ENCODE peak calls at places on chromosomes 1 and 21, in eight cellular contexts. L is suprapubic skin, P is gastrocnemius medialis, B is tibial nerve, H is ovary, Y is stomach, T is A549, F is IMR-90. M is an unnamed sample.

GRCh38 chr1:26315874-26316850 is 1.6 kb upstream of the CD52 start:
- DNase-seq in L (no peak), P (no peak), B (no peak), H (no peak), Y (no peak), T (no peak), F (no peak), M (no peak)

GRCh38 chr1:15838721-15839120 is 8.8 kb upstream of the SPEN start:
- DNase-seq in L (no peak), P (no peak), B (no peak), H (no peak), Y (no peak), T (no peak), F (no peak), M (no peak)

GRCh38 chr1:180311011-180311730 is 81.1 kb downstream of the LHX4 start:
- DNase-seq in L (no peak), P (no peak), B (no peak), H (no peak), Y (no peak), T (no peak), F (peak), M (no peak)

GRCh38 chr21:42112857-42113256 is 41.7 kb downstream of the UMODL1 start:
- DNase-seq in L (no peak), P (no peak), B (no peak), H (no peak), Y (no peak), T (no peak), F (peak), M (no peak)

GRCh38 chr1:95096218-95096841 is 20.8 kb upstream of the TLCD4 start:
- DNase-seq in L (no peak), P (no peak), B (no peak), H (no peak), Y (no peak), T (no peak), F (peak), M (no peak)

GRCh38 chr1:151501474-151501873 is 9.7 kb upstream of the CGN start:
- DNase-seq in L (no peak), P (no peak), B (no peak), H (no peak), Y (no peak), T (peak), F (no peak), M (no peak)

GRCh38 chr1:226738421-226738994 is 574 bp downstream of the ITPKB start:
- DNase-seq in L (no peak), P (peak), B (no peak), H (peak), Y (peak), T (no peak), F (peak), M (no peak)

GRCh38 chr1:234315091-234315541 is 58.1 kb upstream of the COA6 start:
- DNase-seq in L (no peak), P (no peak), B (no peak), H (no peak), Y (no peak), T (no peak), F (peak), M (no peak)

GRCh38 chr1:65792671-65793358 is at the start of gene PDE4B:
- DNase-seq in L (peak), P (no peak), B (no peak), H (no peak), Y (no peak), T (no peak), F (peak), M (no peak)

GRCh38 chr1:227059076-227059475 is 119.0 kb downstream of the COQ8A start:
- DNase-seq in L (no peak), P (no peak), B (no peak), H (no peak), Y (no peak), T (no peak), F (no peak), M (no peak)

GRCh38 chr1:74952786-74953185 is 181.4 kb upstream of the LHX8 start:
- DNase-seq in L (no peak), P (no peak), B (no peak), H (no peak), Y (no peak), T (no peak), F (no peak), M (no peak)

GRCh38 chr21:28485301-28486022 is 507.2 kb downstream of the LTN1 start:
- DNase-seq in L (no peak), P (no peak), B (no peak), H (no peak), Y (no peak), T (no peak), F (peak), M (no peak)

GRCh38 chr1:209416660-209417059 is 166.9 kb upstream of the CAMK1G start:
- DNase-seq in L (no peak), P (no peak), B (no peak), H (no peak), Y (no peak), T (no peak), F (no peak), M (no peak)

GRCh38 chr1:180482425-180483275 is 19.7 kb downstream of the ACBD6 start:
- DNase-seq in L (no peak), P (no peak), B (no peak), H (no peak), Y (no peak), T (peak), F (peak), M (no peak)

GRCh38 chr1:43530483-43531452 is at the start of gene PTPRF:
- DNase-seq in L (no peak), P (no peak), B (no peak), H (peak), Y (peak), T (peak), F (peak), M (no peak)

GRCh38 chr1:50080904-50081586 is 27.7 kb upstream of the ELAVL4 start:
- DNase-seq in L (no peak), P (no peak), B (no peak), H (no peak), Y (no peak), T (no peak), F (no peak), M (no peak)

GRCh38 chr21:39316729-39317128 is 3.3 kb upstream of the BRWD1 start:
- DNase-seq in L (no peak), P (no peak), B (no peak), H (no peak), Y (no peak), T (no peak), F (no peak), M (no peak)

GRCh38 chr1:55931272-55931940 is 648.0 kb downstream of the PLPP3 start:
- DNase-seq in L (no peak), P (no peak), B (no peak), H (peak), Y (no peak), T (no peak), F (peak), M (no peak)

GRCh38 chr1:112982853-112983539 is 27.0 kb upstream of the SLC16A1 start:
- DNase-seq in L (no peak), P (peak), B (no peak), H (no peak), Y (no peak), T (no peak), F (no peak), M (no peak)

GRCh38 chr1:112983540-112984131 is 27.6 kb upstream of the SLC16A1 start:
- DNase-seq in L (no peak), P (no peak), B (no peak), H (no peak), Y (no peak), T (no peak), F (no peak), M (no peak)

GRCh38 chr1:112985123-112985522 is 29.1 kb upstream of the SLC16A1 start:
- DNase-seq in L (no peak), P (no peak), B (no peak), H (no peak), Y (no peak), T (no peak), F (no peak), M (no peak)

GRCh38 chr1:112981461-112982233 is 25.7 kb upstream of the SLC16A1 start:
- DNase-seq in L (no peak), P (no peak), B (no peak), H (no peak), Y (no peak), T (no peak), F (no peak), M (no peak)

GRCh38 chr1:112982328-112982727 is 26.3 kb upstream of the SLC16A1 start:
- DNase-seq in L (no peak), P (no peak), B (no peak), H (no peak), Y (no peak), T (no peak), F (no peak), M (no peak)
- TF ChIP-seq CTCF in L (no peak), P (no peak), B (no peak), H (no peak), Y (no peak), T (no peak), F (no peak), M (no peak)

GRCh38 chr1:32759997-32760623 is 57.0 kb downstream of the YARS1 start:
- DNase-seq in L (peak), P (no peak), B (no peak), H (peak), Y (peak), T (peak), F (peak), M (no peak)

GRCh38 chr1:32758795-32759430 is 56.3 kb upstream of the SYNC start:
- DNase-seq in L (no peak), P (no peak), B (no peak), H (no peak), Y (no peak), T (no peak), F (no peak), M (no peak)

GRCh38 chr1:32757213-32757895 is 54.8 kb upstream of the SYNC start:
- DNase-seq in L (no peak), P (no peak), B (no peak), H (no peak), Y (no peak), T (no peak), F (no peak), M (no peak)

GRCh38 chr1:32759521-32759980 is 57.0 kb upstream of the SYNC start:
- DNase-seq in L (no peak), P (no peak), B (no peak), H (peak), Y (peak), T (no peak), F (no peak), M (no peak)

GRCh38 chr1:32758177-32758794 is 55.7 kb upstream of the SYNC start:
- DNase-seq in L (no peak), P (no peak), B (no peak), H (no peak), Y (no peak), T (no peak), F (no peak), M (no peak)
- TF ChIP-seq POLR2A in L (no peak), P (no peak), B (no peak), H (no peak), Y (no peak), T (no peak), F (no peak), M (no peak)

GRCh38 chr1:11789126-11790067 is 16.4 kb downstream of the MTHFR start:
- DNase-seq in L (no peak), P (no peak), B (no peak), H (no peak), Y (no peak), T (no peak), F (no peak), M (no peak)
- H3K27ac ChIP-seq in L (peak), P (peak), B (peak), H (peak), Y (peak), T (no peak), F (peak), M (peak)

GRCh38 chr1:9066945-9067807 is 2.3 kb downstream of the SLC2A5 start:
- DNase-seq in L (peak), P (peak), B (peak), H (peak), Y (no peak), T (no peak), F (peak), M (no peak)
- TF ChIP-seq CTCF in L (no peak), P (no peak), B (peak), H (no peak), Y (no peak), T (no peak), F (peak), M (no peak)

DNA sequence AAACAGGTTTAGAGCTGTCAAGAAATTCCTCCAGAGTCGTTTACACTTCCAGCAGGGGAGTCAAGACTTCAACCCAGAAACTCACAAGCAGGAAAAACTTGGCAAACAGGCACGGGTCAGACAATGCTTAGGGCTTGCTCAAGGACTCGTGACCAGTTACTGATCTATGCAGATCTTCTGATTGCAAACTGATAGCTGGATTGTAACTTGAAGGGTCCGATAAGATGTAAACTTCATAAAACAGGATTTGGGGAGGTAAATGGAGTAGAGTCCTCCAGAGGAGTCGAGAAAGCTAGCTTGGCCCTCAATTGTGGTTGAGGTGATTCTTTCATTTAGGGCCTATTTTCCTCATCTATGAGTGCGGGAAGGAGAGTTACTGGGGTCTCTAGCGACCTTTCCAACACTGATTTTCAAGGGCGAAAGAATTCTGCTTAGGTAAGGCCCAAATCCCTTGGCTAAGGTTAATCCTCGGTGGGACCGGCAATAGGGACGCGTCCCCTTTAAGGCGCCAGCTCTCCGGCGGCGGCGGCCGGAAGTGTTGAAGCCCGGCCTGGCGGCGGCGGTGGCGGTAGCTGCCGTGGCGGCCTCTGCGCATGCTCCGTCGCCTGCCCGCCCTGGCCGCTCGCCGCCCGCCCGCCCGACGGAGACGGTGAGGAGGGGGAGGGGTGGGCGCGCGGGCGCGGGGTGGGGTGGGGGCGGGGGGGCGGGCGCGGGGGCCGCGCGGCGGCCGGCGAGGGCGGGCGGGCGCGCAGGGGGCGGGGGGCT is at the start of gene GMEB1:
- DNase-seq in L (peak), P (peak), B (peak), H (peak), Y (peak), T (peak), F (peak), M (peak)
- TF ChIP-seq POLR2A in L (no peak), P (no peak), B (no peak), H (no peak), Y (no peak), T (no peak), F (no peak), M (no peak)

DNA sequence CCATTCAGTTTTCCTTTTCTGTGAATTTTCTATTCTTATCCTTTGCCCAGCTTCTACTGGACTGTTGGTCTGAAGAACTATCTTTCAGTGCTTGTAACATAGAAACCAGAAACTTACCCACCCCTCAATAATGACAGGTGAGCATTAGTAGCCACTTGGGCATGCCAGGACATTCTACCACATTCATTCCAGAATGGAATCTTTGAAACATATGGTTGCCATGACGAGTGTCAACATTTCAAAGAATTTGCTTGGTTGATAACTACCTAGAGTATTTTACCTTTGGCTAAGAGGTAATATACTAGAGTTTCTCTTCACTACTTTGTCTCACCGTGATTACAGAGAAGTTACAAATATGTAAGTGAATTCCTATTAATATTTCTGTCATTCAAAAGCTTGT is at the start of gene MROH9:
- DNase-seq in L (no peak), P (no peak), B (no peak), H (no peak), Y (no peak), T (no peak), F (no peak), M (no peak)
- H3K27ac ChIP-seq in L (no peak), P (no peak), B (no peak), H (no peak), Y (no peak), T (no peak), F (no peak), M (no peak)

GRCh38 chr21:31873275-31873695 is 465 bp downstream of the HUNK start:
- DNase-seq in L (no peak), P (no peak), B (no peak), H (no peak), Y (no peak), T (peak), F (no peak), M (no peak)

GRCh38 chr21:31874817-31875216 is 2.0 kb downstream of the HUNK start:
- DNase-seq in L (no peak), P (no peak), B (no peak), H (no peak), Y (no peak), T (no peak), F (no peak), M (no peak)

GRCh38 chr21:31872072-31872451 is 758 bp upstream of the HUNK start:
- DNase-seq in L (no peak), P (no peak), B (no peak), H (no peak), Y (no peak), T (no peak), F (no peak), M (no peak)

GRCh38 chr21:31873696-31874599 is 1.1 kb downstream of the HUNK start:
- DNase-seq in L (peak), P (no peak), B (no peak), H (no peak), Y (peak), T (peak), F (peak), M (no peak)

DNA sequence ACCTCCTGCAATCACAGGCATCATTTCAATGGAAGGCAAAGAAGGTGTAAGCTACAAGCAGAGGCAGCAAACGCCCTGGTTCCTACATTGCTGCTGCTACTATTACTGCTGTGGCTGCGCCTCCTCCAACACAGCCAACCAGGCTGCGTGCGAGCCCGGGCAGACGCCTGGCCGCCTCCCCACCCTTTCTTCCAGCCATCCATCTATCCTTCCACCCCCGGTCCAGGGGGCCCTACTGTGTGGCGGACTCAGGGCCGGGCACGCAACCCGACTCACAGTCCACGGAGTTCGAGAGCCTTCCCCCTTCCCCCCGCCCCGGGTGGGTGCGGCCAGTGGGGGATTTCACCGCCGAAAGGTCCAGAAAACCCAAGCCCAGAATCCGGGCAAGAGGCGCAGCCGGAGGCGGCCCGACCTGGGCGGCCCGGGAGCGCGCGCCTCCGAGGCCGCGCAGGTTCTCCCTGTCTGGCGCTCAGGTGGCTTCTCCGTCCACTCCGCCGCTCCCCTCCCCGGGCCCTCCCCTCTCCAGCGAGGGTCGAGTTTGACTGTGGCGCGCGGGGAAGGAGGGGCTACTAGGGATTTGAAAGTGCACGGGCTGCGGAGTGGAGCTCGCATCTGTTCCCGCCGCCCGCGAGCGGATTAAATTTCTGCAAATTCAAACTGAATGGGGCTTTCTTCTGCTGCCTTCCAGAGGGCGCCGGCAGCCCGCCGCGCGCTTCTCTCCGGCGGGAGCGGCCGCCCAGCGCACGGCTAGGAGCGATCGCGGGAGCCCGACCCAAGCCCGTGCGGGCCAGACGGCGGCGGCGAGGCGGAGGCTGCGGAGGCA is at the start of gene HUNK:
- DNase-seq in L (peak), P (no peak), B (no peak), H (peak), Y (no peak), T (peak), F (peak), M (no peak)
- TF ChIP-seq CTCF in L (no peak), P (no peak), B (no peak), H (no peak), Y (no peak), T (no peak), F (peak), M (no peak)

DNA sequence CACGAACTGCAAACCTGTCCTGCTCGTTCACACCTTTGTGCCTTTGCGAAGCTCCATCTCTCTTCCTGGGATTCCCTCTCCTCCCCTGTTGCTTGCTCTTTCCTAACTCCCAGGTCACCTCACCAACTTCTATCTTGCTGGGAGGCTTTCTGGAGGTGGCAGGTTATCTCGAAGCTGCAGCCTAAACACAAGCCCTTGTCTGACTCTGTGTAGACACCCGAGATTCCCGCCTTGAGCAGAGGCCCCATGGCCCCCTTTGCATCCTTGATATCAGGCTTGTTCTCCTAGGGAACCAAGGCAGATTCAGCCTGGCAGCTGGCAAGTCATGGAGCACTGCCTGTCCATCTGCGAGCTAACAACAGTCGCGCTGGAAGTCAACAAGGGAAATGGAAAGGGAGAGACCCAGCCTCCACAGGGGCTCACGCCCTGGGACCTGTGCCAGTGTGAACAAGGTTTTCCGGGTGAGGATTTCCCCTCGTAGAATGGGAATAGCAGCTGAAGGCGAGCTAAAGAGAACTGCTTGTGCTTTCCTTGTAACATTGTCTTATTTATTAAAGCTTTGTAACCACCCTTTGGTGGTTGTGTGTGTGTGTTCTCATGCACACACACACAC is 109.5 kb upstream of the JUN start:
- DNase-seq in L (peak), P (no peak), B (no peak), H (no peak), Y (peak), T (no peak), F (no peak), M (no peak)
- TF ChIP-seq POLR2A in L (no peak), P (no peak), B (no peak), H (no peak), Y (no peak), T (no peak), F (no peak), M (no peak)

GRCh38 chr1:184487561-184488200 is 100.9 kb downstream of the C1orf21 start:
- DNase-seq in L (no peak), P (no peak), B (no peak), H (no peak), Y (no peak), T (no peak), F (peak), M (no peak)
- H3K27ac ChIP-seq in L (no peak), P (peak), B (peak), H (peak), Y (peak), T (no peak), F (no peak), M (peak)

M was measured in esophagus squamous epithelium.